ENCODE peak calls at places on chromosomes 5 and 9, in seven cellular contexts. L, J, U, E, O, F and I are unnamed samples. For H3K4me1, the result is how much of the 10 kb centered on the place peaks cover.

GRCh38 chr5:161230222-161230621 is 316.3 kb downstream of the GABRB2 start:
- DNase-seq in L (peak), J (no peak), U (no peak), E (peak), O (no peak), F (no peak), I (no peak)

GRCh38 chr9:129237195-129237611 is 59.1 kb upstream of the IER5L start:
- DNase-seq in L (peak), J (peak), U (peak), E (no peak), O (no peak), F (peak), I (no peak)

GRCh38 chr9:89328064-89328463 is 9.8 kb downstream of the SECISBP2 start:
- DNase-seq in L (no peak), J (no peak), U (no peak), E (no peak), O (no peak), F (no peak), I (no peak)

GRCh38 chr9:82082563-82082962 is 94.0 kb downstream of the SPATA31D1 start:
- DNase-seq in L (no peak), J (no peak), U (no peak), E (no peak), O (no peak), F (no peak), I (no peak)

GRCh38 chr5:157761690-157762611 is 18.4 kb downstream of the LSM11 start:
- DNase-seq in L (peak), J (no peak), U (no peak), E (no peak), O (peak), F (peak), I (no peak)

GRCh38 chr9:36623280-36623679 is 50.6 kb downstream of the MELK start:
- DNase-seq in L (peak), J (no peak), U (no peak), E (no peak), O (no peak), F (no peak), I (no peak)

GRCh38 chr5:60945760-60946253 is 802 bp downstream of the NDUFAF2 start:
- DNase-seq in L (peak), J (no peak), U (no peak), E (no peak), O (peak), F (peak), I (no peak)

GRCh38 chr9:137235424-137236237 is 4.9 kb downstream of the SLC34A3 start:
- DNase-seq in L (no peak), J (no peak), U (no peak), E (no peak), O (no peak), F (no peak), I (no peak)

GRCh38 chr5:65880673-65881072 is 45.7 kb upstream of the ERBIN start:
- DNase-seq in L (no peak), J (no peak), U (no peak), E (no peak), O (no peak), F (no peak), I (no peak)

GRCh38 chr5:181192337-181193046 is 12.5 kb downstream of the TRIM7 start:
- DNase-seq in L (no peak), J (no peak), U (no peak), E (no peak), O (no peak), F (no peak), I (no peak)

GRCh38 chr5:146561711-146562110 is 45.7 kb upstream of the GPR151 start:
- DNase-seq in L (no peak), J (no peak), U (no peak), E (no peak), O (no peak), F (no peak), I (no peak)

GRCh38 chr5:75666801-75667200 is 50.4 kb downstream of the POC5 start:
- DNase-seq in L (no peak), J (no peak), U (no peak), E (no peak), O (no peak), F (peak), I (no peak)

GRCh38 chr9:78207319-78207718 is 28.6 kb upstream of the CEP78 start:
- DNase-seq in L (no peak), J (no peak), U (no peak), E (no peak), O (no peak), F (no peak), I (no peak)

GRCh38 chr9:70491798-70492736 is 77.6 kb upstream of the KLF9 start:
- DNase-seq in L (no peak), J (no peak), U (no peak), E (no peak), O (no peak), F (no peak), I (no peak)

GRCh38 chr9:126378761-126379160 is 52.1 kb downstream of the MVB12B start:
- DNase-seq in L (no peak), J (no peak), U (no peak), E (no peak), O (no peak), F (no peak), I (no peak)

GRCh38 chr5:138819065-138819464 is 56.1 kb downstream of the LRRTM2 start:
- DNase-seq in L (no peak), J (peak), U (no peak), E (no peak), O (no peak), F (no peak), I (no peak)

GRCh38 chr9:80968611-80969010 is 720.7 kb downstream of the TLE1 start:
- DNase-seq in L (peak), J (no peak), U (no peak), E (no peak), O (no peak), F (no peak), I (no peak)

GRCh38 chr9:113569472-113570060 is 106.0 kb downstream of the RGS3 start:
- DNase-seq in L (no peak), J (no peak), U (no peak), E (peak), O (no peak), F (no peak), I (no peak)

GRCh38 chr9:35616681-35617459 is 1.3 kb downstream of the CD72 start:
- DNase-seq in L (peak), J (peak), U (peak), E (peak), O (peak), F (no peak), I (peak)

GRCh38 chr5:137400571-137400970 is 98.6 kb downstream of the SPOCK1 start:
- DNase-seq in L (no peak), J (no peak), U (no peak), E (no peak), O (no peak), F (no peak), I (no peak)

GRCh38 chr9:99385814-99386279 is 163.8 kb downstream of the SEC61B start:
- DNase-seq in L (no peak), J (no peak), U (no peak), E (no peak), O (no peak), F (no peak), I (peak)

GRCh38 chr5:32076699-32077695 is 97.1 kb downstream of the GOLPH3 start:
- DNase-seq in L (peak), J (peak), U (peak), E (no peak), O (peak), F (peak), I (peak)

GRCh38 chr9:28820741-28821140 is 1247.5 kb upstream of the C9orf72 start:
- DNase-seq in L (no peak), J (no peak), U (no peak), E (no peak), O (no peak), F (peak), I (no peak)

GRCh38 chr5:121887727-121888126 is 36.0 kb downstream of the FTMT start:
- DNase-seq in L (no peak), J (no peak), U (no peak), E (no peak), O (no peak), F (no peak), I (no peak)

GRCh38 chr5:147857302-147858129 is 21.0 kb upstream of the SCGB3A2 start:
- DNase-seq in L (peak), J (no peak), U (peak), E (peak), O (peak), F (peak), I (peak)

GRCh38 chr5:169648725-169649124 is 11.7 kb downstream of the DOCK2 start:
- DNase-seq in L (peak), J (no peak), U (no peak), E (no peak), O (no peak), F (no peak), I (peak)

GRCh38 chr9:1050125-1050895 is at the start of gene DMRT2:
- DNase-seq in L (peak), J (peak), U (peak), E (peak), O (peak), F (peak), I (peak)

GRCh38 chr9:36144322-36145206 is 8.0 kb downstream of the GLIPR2 start:
- DNase-seq in L (no peak), J (no peak), U (no peak), E (peak), O (no peak), F (no peak), I (no peak)

GRCh38 chr5:141521244-141521781 is 32.4 kb downstream of the PCDHGC5 start:
- DNase-seq in L (peak), J (no peak), U (no peak), E (no peak), O (no peak), F (peak), I (no peak)

GRCh38 chr9:69645488-69645887 is 26.7 kb downstream of the APBA1 start:
- DNase-seq in L (peak), J (no peak), U (no peak), E (no peak), O (no peak), F (no peak), I (no peak)

GRCh38 chr9:93064392-93065124 is 6.1 kb downstream of the SUSD3 start:
- DNase-seq in L (peak), J (no peak), U (no peak), E (peak), O (no peak), F (no peak), I (no peak)

GRCh38 chr9:129483467-129484324 is 137.2 kb downstream of the C9orf50 start:
- DNase-seq in L (peak), J (peak), U (peak), E (peak), O (no peak), F (peak), I (peak)

GRCh38 chr5:39691993-39692392 is 267.2 kb upstream of the DAB2 start:
- DNase-seq in L (peak), J (no peak), U (no peak), E (no peak), O (no peak), F (peak), I (no peak)

GRCh38 chr5:149378241-149378805 is 769 bp downstream of the IL17B start:
- DNase-seq in L (no peak), J (no peak), U (no peak), E (no peak), O (no peak), F (no peak), I (no peak)
- H3K4me3 ChIP-seq in L (no peak), J (no peak), U (no peak), E (no peak), O (no peak), F (no peak), I (no peak)

GRCh38 chr5:10591946-10592345 is 28.1 kb downstream of the ANKRD33B start:
- DNase-seq in L (no peak), J (no peak), U (no peak), E (no peak), O (no peak), F (no peak), I (no peak)

GRCh38 chr5:10592598-10592997 is 28.7 kb downstream of the ANKRD33B start:
- DNase-seq in L (no peak), J (no peak), U (no peak), E (no peak), O (no peak), F (no peak), I (no peak)

GRCh38 chr5:10594591-10595210 is 30.8 kb downstream of the ANKRD33B start:
- DNase-seq in L (no peak), J (no peak), U (no peak), E (no peak), O (no peak), F (no peak), I (no peak)

GRCh38 chr5:10595305-10595677 is 31.4 kb downstream of the ANKRD33B start:
- DNase-seq in L (peak), J (no peak), U (no peak), E (no peak), O (no peak), F (no peak), I (no peak)

DNA sequence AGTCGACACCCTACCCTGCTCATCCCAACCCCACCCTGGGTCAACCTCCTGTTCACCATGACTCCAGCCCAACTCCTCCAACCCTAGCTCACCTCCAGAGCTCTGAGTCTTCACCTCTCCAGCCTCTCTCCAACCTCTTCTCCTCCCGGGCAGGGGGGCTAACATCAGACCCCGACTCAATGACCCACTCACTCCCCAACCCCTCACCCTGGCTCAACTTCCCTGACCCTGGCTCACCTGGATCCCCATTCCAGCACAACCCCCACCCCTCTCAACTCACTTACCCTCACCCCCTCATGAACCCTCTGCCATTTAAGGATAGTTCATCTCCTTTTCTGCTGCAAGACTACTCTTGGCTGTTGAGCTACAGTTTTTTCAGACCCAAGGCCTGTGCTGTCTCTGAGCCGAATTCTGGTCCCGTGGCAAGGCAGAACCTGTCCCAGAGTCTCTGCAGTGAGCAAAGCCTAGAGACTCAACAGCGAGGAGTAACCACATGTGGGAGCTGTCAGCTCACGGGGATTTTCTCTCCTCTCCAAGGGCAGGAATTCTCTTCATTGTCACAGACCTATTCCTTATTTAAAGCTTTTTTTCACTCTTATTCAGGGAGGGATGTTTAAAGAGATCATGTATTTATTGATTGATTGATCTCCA is 29.8 kb downstream of the ANKRD33B start:
- DNase-seq in L (no peak), J (no peak), U (no peak), E (no peak), O (no peak), F (no peak), I (no peak)
- H3K4me1 ChIP-seq in L (under half), J (under half), U (under half), E (under half), O (under half), F (half or more), I (half or more)

DNA sequence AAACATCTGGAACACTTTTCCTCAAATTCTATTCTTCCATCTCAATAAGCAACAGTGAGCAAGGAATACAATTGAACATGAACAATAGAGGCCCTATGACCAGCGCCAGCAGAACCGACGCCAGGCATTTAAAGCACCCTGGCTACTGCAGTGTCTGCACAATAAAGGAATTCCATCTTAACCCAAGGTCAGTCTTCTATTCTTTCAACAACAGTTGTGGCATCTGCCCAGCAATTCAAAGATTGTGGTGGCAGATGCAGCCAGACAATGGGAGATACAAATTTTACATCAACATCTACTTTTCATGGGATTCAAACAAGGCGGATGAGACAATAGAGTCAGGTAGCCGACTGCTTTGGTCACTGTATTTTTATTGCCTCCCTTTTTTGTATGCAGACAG is 65.9 kb downstream of the ELL2 start:
- DNase-seq in L (no peak), J (no peak), U (no peak), E (no peak), O (no peak), F (no peak), I (no peak)
- H3K27ac ChIP-seq in L (no peak), J (no peak), U (no peak), E (no peak), O (no peak), F (no peak), I (no peak)

GRCh38 chr5:96433066-96433447 is at the start of gene PCSK1:
- DNase-seq in L (no peak), J (no peak), U (no peak), E (no peak), O (peak), F (no peak), I (no peak)
- H3K4me3 ChIP-seq in L (no peak), J (peak), U (no peak), E (no peak), O (peak), F (no peak), I (peak)

GRCh38 chr5:83219077-83219476 is 141.7 kb downstream of the XRCC4 start:
- DNase-seq in L (no peak), J (no peak), U (no peak), E (no peak), O (no peak), F (no peak), I (no peak)
- H3K4me1 ChIP-seq in L (under half), J (under half), U (under half), E (under half), O (under half), F (under half), I (under half)

GRCh38 chr9:8856686-8857329 is 1057.2 kb upstream of the DMAC1 start:
- DNase-seq in L (no peak), J (no peak), U (no peak), E (no peak), O (peak), F (no peak), I (no peak)

GRCh38 chr9:8860925-8861324 is 1061.3 kb upstream of the DMAC1 start:
- DNase-seq in L (no peak), J (no peak), U (no peak), E (no peak), O (no peak), F (no peak), I (no peak)

GRCh38 chr9:8858250-8859161 is 1058.9 kb upstream of the DMAC1 start:
- DNase-seq in L (no peak), J (no peak), U (peak), E (peak), O (peak), F (no peak), I (no peak)

GRCh38 chr9:8857330-8858249 is 1058.0 kb upstream of the DMAC1 start:
- DNase-seq in L (peak), J (peak), U (peak), E (peak), O (peak), F (no peak), I (peak)

DNA sequence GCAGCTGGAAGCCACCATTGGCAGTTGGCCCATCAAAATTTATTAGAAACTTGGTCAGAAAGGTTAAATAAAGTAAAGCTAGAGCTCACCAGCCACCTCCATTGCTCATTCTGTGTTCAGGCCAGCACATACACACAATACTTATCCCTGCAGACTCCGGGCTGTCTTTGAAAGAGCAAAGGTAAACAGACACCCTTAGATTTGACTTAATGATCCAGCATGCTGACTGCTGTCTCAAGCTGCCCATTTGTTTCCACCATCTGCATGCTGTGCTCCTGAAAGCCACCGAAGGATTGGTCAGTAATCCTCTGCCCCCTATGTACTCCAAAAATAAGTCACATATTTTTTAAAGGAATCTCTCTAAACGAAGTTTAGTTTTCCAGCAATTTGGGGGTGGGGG is 1059.8 kb upstream of the DMAC1 start:
- DNase-seq in L (no peak), J (no peak), U (no peak), E (no peak), O (no peak), F (no peak), I (no peak)
- H3K27ac ChIP-seq in L (no peak), J (no peak), U (no peak), E (no peak), O (no peak), F (no peak), I (no peak)